ENCODE peak calls at places on chromosomes 4 and X, in six cellular contexts. X is adipocyte, L is MM.1S, O is endodermal cell, G is GM12878, P is PC-3. R is an unnamed sample.

GRCh38 chr4:95506264-95506663 is 42.5 kb downstream of the UNC5C start:
- DNase-seq in L (no peak), P (peak; percentile 56), O (no peak), G (no peak), X (no peak), R (no peak)

GRCh38 chr4:174209296-174209695 is 74.2 kb downstream of the FBXO8 start:
- DNase-seq in X (peak; percentile 47), L (no peak), O (no peak), P (no peak), G (no peak), R (no peak)

GRCh38 chrX:30943984-30944383 is 54.9 kb upstream of the TAB3 start:
- DNase-seq in G (no peak), O (no peak), P (no peak), L (no peak), X (no peak), R (no peak)

GRCh38 chr4:1762264-1763010 is 30.7 kb upstream of the FGFR3 start:
- DNase-seq in G (no peak), X (no peak), O (no peak), P (no peak), L (no peak), R (no peak)

GRCh38 chrX:150370589-150371312 is 7.6 kb downstream of the MAMLD1 start:
- DNase-seq in L (no peak), G (no peak), O (no peak), P (no peak), X (peak; percentile 41), R (no peak)

GRCh38 chrX:17020371-17020770 is 73.9 kb downstream of the REPS2 start:
- DNase-seq in G (no peak), X (no peak), L (no peak), O (no peak), P (no peak), R (no peak)

GRCh38 chrX:45050558-45050957 is 150.1 kb downstream of the DIPK2B start:
- DNase-seq in P (peak; percentile 8), X (no peak), L (no peak), G (no peak), O (no peak), R (no peak)

GRCh38 chr4:3481783-3482397 is 18.8 kb downstream of the DOK7 start:
- DNase-seq in L (no peak), G (no peak), O (no peak), X (no peak), P (no peak), R (peak; percentile 63)

GRCh38 chrX:153981771-153982533 is 9.4 kb downstream of the TMEM187 start:
- DNase-seq in L (peak; percentile 84), G (no peak), P (no peak), O (no peak), X (no peak), R (no peak)

GRCh38 chrX:151750511-151750910 is 16.0 kb downstream of the CNGA2 start:
- DNase-seq in P (no peak), O (no peak), G (no peak), X (no peak), L (no peak), R (no peak)

GRCh38 chrX:69066021-69066757 is 99.1 kb downstream of the PJA1 start:
- DNase-seq in X (no peak), G (no peak), O (peak; percentile 27), P (no peak), L (no peak), R (no peak)

GRCh38 chr4:16588651-16589050 is 309.8 kb downstream of the LDB2 start:
- DNase-seq in X (no peak), G (no peak), L (no peak), P (peak; percentile 76), O (no peak), R (no peak)

GRCh38 chr4:88604978-88605678 is 12.8 kb downstream of the HERC3 start:
- DNase-seq in X (no peak), O (no peak), L (no peak), G (no peak), P (no peak), R (no peak)

GRCh38 chrX:71846429-71846828 is 64.2 kb upstream of the NHSL2 start:
- DNase-seq in L (no peak), O (no peak), X (no peak), G (no peak), P (no peak), R (no peak)

GRCh38 chr4:3062466-3062865 is 11.9 kb downstream of the HTT-AS start:
- DNase-seq in G (no peak), X (no peak), P (no peak), L (peak; percentile 50), O (no peak), R (no peak)

GRCh38 chrX:27463187-27463586 is at the start of gene PPP4R3C:
- DNase-seq in X (no peak), P (no peak), O (no peak), L (no peak), G (no peak), R (no peak)

GRCh38 chr4:73836373-73837269 is at the start of gene CXCL6:
- DNase-seq in P (peak; percentile 45), G (no peak), L (no peak), X (peak; percentile 25), O (peak; percentile 87), R (peak; percentile 36)

GRCh38 chrX:133249659-133250058 is 31.5 kb upstream of the TFDP3 start:
- DNase-seq in G (no peak), O (no peak), P (peak; percentile 44), L (peak; percentile 20), X (peak; percentile 8), R (no peak)

GRCh38 chr4:86720508-86721068 is 126.5 kb downstream of the PTPN13 start:
- DNase-seq in G (no peak), O (no peak), X (no peak), P (peak; percentile 24), L (no peak), R (no peak)

GRCh38 chrX:21961142-21961541 is 20.6 kb downstream of the SMS start:
- DNase-seq in P (no peak), O (peak; percentile 17), L (no peak), X (no peak), G (no peak), R (no peak)

DNA sequence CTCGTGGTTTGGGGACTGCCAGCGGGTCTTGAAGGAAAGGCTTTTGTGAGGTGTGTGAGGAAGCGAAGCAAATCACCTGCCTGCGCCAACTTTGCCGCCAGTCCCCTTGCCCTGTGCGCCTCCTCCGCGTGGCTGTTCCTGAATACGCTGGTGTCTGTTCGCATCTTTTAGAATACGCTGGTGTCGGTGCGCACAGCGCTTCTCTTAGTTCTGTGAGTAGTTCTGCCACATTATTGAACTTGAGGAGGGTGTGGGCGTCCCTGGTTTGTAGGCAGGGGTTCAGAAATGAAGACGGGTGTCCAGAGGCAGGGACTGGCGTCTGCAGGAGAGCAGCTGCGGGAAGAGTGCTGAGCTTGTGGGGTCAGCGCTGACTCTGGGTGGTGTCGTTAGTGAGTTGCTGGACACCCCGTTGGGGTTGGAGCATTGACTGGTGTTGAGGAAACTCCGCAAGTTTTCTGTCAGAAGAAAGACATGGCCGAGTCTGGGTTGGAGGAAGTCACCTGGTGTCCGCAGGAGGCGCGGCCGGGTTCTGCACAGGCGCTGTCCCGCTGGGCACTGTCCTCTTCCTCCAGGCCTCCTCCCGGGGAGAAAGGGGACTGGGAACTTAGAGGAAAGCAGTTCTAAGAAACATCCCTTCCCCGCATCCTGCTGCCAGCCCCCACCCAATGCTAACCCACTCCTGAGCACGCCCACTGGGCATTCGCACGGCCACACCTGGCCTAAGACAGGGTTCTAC is 952 bp downstream of the ZNF718 start:
- DNase-seq in X (peak; percentile 36), O (peak; percentile 86), L (no peak), P (peak; percentile 1), G (no peak), R (peak; percentile 59)
- H3K9me3 ChIP-seq in X (peaks cover 33% of the 10 kb centered on the region), O (peaks cover 59% of the 10 kb centered on the region), L (no peaks in the 10 kb centered on the region), P (peaks cover 15% of the 10 kb centered on the region), G (peaks cover 25% of the 10 kb centered on the region), R (no peaks in the 10 kb centered on the region)

GRCh38 chr4:170398228-170398627 is 308.5 kb upstream of the AADAT start:
- DNase-seq in P (peak; percentile 22), O (no peak), L (no peak), G (no peak), X (no peak), R (no peak)
- H3K9ac ChIP-seq in P (no peak overlapping the region), O (no peak overlapping the region), L (no peak overlapping the region), G (no peak overlapping the region), X (no peak overlapping the region), R (no peak overlapping the region)

DNA sequence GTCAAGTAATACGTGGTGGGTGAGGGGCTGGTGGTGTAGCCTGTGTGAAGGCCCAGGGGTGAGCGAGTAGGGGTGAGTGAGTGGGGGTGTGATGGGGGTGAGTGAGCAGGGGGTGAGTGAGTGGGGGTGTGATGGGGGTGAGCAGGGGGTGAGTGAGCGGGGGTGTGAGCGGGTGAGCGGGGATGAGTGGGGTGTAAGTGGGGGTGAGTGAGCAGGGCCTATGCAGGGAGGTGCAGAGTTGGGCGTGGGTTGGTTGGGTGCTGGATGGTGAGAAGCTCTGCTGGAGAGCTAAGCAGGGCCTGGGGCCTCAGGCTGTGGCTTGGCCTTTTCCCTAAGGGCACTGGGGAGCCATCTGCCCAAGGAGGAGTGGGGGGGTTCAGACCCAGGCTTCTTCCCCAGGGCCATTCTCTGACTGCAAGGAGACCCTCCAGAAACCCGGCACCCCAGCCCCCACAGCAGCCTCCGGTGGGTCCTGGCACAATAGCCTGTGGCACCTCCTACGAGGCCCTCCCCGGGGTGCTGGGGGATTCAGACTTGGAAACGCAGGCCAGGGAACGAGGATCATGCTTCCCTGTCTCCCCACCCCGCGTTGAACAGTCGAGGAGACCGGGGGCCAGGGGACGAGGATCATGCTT is 30.4 kb downstream of the SH3TC1 start:
- DNase-seq in P (no peak), O (no peak), G (no peak), L (no peak), X (no peak), R (no peak)
- H3K4me1 ChIP-seq in P (peaks cover 13% of the 10 kb centered on the region), O (peaks cover 13% of the 10 kb centered on the region), G (peaks cover 29% of the 10 kb centered on the region), L (peaks cover 18% of the 10 kb centered on the region), X (peaks cover 11% of the 10 kb centered on the region), R (peaks cover 8% of the 10 kb centered on the region)

DNA sequence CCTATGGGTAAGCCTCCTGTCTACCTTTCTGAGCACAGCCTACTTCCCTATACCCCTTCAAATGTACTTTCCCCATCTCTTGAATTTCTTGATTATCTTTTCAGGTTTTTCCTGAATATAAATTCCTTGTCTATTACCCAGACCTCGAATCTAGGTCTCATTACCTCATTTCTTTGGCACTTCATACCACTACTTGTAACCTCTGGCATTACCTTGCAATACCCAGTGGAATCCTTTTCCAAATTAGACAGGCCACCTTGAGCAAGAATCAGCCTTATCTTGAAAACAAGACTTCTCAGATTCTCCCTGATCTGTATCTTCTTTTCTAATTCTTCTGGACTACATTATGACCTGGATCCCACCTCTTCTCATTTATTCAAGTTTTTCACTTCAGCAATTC is 275.4 kb upstream of the HS3ST1 start:
- DNase-seq in P (no peak), L (no peak), O (no peak), X (no peak), G (no peak), R (no peak)
- H3K9me3 ChIP-seq in P (no peaks in the 10 kb centered on the region), L (no peaks in the 10 kb centered on the region), O (no peaks in the 10 kb centered on the region), X (no peaks in the 10 kb centered on the region), G (no peaks in the 10 kb centered on the region), R (no peaks in the 10 kb centered on the region)